ENCODE peak calls at places on chromosome 4, in seven cellular contexts. X is mammary epithelial cell, Z is adrenal gland, A is progenitor cell of endocrine pancreas, R is tibial artery, K is GM10248, C is left ventricle myocardium inferior. F is an unnamed sample.

GRCh38 chr4:73450398-73451004 is 14.5 kb downstream of the AFP start:
- DNase-seq in X (peak), Z (no peak), A (no peak), R (no peak), K (no peak), C (peak), F (peak)

GRCh38 chr4:41883988-41884737 is 51.1 kb upstream of the TMEM33 start:
- DNase-seq in X (no peak), Z (peak), A (no peak), R (no peak), K (no peak), C (no peak), F (no peak)

GRCh38 chr4:157217708-157218107 is 2.8 kb upstream of the GRIA2 start:
- DNase-seq in X (no peak), Z (no peak), A (no peak), R (no peak), K (no peak), C (no peak), F (no peak)

GRCh38 chr4:89800012-89800516 is 36.9 kb downstream of the SNCA start:
- DNase-seq in X (peak), Z (no peak), A (no peak), R (no peak), K (no peak), C (no peak), F (no peak)

GRCh38 chr4:48315728-48316630 is 25.4 kb upstream of the SLAIN2 start:
- DNase-seq in X (peak), Z (peak), A (no peak), R (no peak), K (peak), C (no peak), F (no peak)

GRCh38 chr4:114479595-114479994 is 119.0 kb upstream of the UGT8 start:
- DNase-seq in X (no peak), Z (no peak), A (no peak), R (no peak), K (no peak), C (no peak), F (no peak)

GRCh38 chr4:81528979-81529378 is 57.3 kb upstream of the RASGEF1B start:
- DNase-seq in X (no peak), Z (no peak), A (no peak), R (no peak), K (no peak), C (no peak), F (no peak)

GRCh38 chr4:75545526-75545925 is 10.3 kb upstream of the ODAPH start:
- DNase-seq in X (peak), Z (no peak), A (no peak), R (no peak), K (no peak), C (no peak), F (no peak)

GRCh38 chr4:123350191-123350544 is 46.4 kb upstream of the SPRY1 start:
- DNase-seq in X (peak), Z (no peak), A (no peak), R (no peak), K (no peak), C (no peak), F (peak)
- TF ChIP-seq CTCF in X (peak), Z (no peak), A (peak), R (no peak), K (no peak), C (no peak), F (no peak)

DNA sequence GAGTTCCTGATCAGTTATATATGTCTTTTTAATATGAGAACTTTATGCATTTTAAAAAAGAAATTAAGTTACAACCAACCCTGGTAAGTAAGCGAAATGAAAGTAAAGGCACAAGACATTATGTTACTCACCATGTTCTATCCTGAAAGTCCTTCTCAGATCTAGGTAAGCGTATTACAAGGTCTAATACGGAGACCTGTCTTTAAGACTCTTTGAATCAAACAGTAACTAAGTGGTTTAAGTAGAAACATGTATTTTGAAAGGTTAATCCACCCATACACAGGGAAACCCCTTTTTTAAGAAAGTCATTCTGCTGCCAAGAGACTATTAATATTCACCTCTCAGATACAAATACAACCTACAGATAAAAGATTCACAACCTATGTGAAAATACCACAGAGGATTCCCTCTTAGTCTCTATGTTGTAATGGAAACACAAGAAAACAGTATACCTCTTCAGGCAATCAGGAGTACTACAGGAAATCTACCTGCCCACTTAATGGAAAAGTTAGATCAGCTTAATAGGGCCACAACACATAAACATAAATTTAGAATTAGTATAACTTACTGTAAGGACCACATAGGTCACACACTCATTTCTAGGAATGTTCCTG is 63.2 kb upstream of the TNIP3 start:
- DNase-seq in X (no peak), Z (no peak), A (no peak), R (no peak), K (peak), C (no peak), F (no peak)
- TF ChIP-seq CTCF in X (peak), Z (no peak), A (peak), R (no peak), K (no peak), C (no peak), F (no peak)

GRCh38 chr4:58734030-58734673 is 1624.0 kb upstream of the IGFBP7 start:
- DNase-seq in X (no peak), Z (no peak), A (no peak), R (no peak), K (no peak), C (no peak), F (no peak)

DNA sequence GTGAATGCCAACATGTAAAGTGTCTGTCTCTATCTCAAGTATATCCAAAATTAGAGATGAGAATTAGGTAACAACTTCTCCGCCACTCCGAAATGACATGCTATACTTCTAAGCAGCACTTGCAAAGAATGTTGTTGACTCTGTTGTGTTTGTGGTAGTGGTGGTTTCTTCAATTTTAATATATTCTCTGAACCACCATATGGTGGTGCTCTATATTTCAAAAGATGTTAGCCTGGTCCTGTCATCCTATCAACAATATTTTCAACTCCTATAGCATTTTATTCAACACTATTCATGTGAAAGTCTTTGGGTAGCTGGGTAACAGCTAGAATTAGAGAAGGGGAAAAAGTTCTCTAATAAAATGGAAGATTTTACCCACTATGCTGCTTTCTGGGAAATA is 1622.8 kb upstream of the IGFBP7 start:
- DNase-seq in X (no peak), Z (no peak), A (no peak), R (no peak), K (no peak), C (no peak), F (no peak)
- TF ChIP-seq CTCF in X (peak), Z (no peak), A (peak), R (no peak), K (no peak), C (no peak), F (no peak)

GRCh38 chr4:138223191-138223910 is 18.8 kb downstream of the SLC7A11 start:
- DNase-seq in X (no peak), Z (no peak), A (no peak), R (no peak), K (no peak), C (no peak), F (no peak)

GRCh38 chr4:138224614-138225013 is 17.5 kb downstream of the SLC7A11 start:
- DNase-seq in X (no peak), Z (no peak), A (no peak), R (no peak), K (no peak), C (no peak), F (no peak)

GRCh38 chr4:138230048-138230447 is 12.1 kb downstream of the SLC7A11 start:
- DNase-seq in X (no peak), Z (no peak), A (no peak), R (no peak), K (no peak), C (no peak), F (no peak)

GRCh38 chr4:138225477-138225876 is 16.7 kb downstream of the SLC7A11 start:
- DNase-seq in X (no peak), Z (no peak), A (no peak), R (no peak), K (no peak), C (no peak), F (no peak)

GRCh38 chr4:138226351-138226750 is 15.8 kb downstream of the SLC7A11 start:
- DNase-seq in X (no peak), Z (no peak), A (no peak), R (no peak), K (no peak), C (no peak), F (no peak)
- TF ChIP-seq CTCF in X (no peak), Z (no peak), A (no peak), R (no peak), K (no peak), C (no peak), F (no peak)

GRCh38 chr4:7148337-7148736 is 44.0 kb upstream of the SORCS2 start:
- DNase-seq in X (no peak), Z (no peak), A (no peak), R (no peak), K (no peak), C (no peak), F (no peak)

GRCh38 chr4:7153711-7154110 is 38.6 kb upstream of the SORCS2 start:
- DNase-seq in X (no peak), Z (no peak), A (no peak), R (no peak), K (no peak), C (no peak), F (no peak)

GRCh38 chr4:7154351-7154981 is 37.9 kb upstream of the SORCS2 start:
- DNase-seq in X (no peak), Z (no peak), A (no peak), R (no peak), K (no peak), C (no peak), F (no peak)

GRCh38 chr4:7150083-7150635 is 42.2 kb upstream of the SORCS2 start:
- DNase-seq in X (no peak), Z (peak), A (no peak), R (no peak), K (no peak), C (no peak), F (no peak)

GRCh38 chr4:7151668-7152227 is 40.6 kb upstream of the SORCS2 start:
- DNase-seq in X (no peak), Z (no peak), A (no peak), R (no peak), K (no peak), C (no peak), F (no peak)
- TF ChIP-seq CTCF in X (peak), Z (peak), A (no peak), R (no peak), K (no peak), C (peak), F (no peak)

DNA sequence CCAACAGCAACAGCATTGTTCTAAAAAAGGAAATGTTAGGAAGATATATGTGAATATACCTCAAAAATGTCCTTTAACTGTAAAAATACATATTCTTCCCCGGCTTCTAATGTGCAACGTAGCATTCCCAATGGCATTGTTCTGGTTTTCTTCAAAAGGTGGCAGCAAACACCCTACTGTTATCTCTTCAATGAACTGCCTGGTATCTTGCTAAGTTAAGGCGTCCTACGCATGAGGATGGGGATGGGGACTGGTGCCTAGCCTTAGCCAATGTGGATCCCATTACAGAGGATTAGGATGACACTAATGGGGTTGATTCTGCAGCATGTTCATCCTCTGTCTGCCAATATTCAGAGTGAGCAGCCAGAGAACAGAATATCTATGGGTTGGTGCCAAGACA is 334.9 kb upstream of the ADGRL3 start:
- DNase-seq in X (peak), Z (no peak), A (no peak), R (no peak), K (no peak), C (no peak), F (no peak)
- TF ChIP-seq CTCF in X (peak), Z (no peak), A (peak), R (peak), K (no peak), C (peak), F (no peak)

DNA sequence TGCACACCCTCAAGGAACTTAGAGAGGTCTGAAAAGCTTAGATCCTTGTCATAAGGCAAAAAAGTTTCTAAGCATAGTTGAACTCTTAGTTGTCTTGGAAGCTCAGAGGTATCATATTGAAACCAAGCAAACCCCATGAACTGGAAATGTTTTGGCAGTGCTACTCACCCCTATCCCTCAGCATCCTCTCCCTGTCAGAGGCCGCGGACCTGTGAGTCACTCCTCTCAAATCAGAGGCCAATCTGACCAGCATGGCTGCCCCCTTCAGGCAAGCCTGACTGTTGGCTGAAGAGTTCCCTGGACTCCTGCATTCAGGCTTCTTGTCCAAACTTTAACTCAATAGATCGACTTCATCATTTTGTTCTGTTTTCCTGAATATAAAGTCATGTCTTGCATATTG is 69.4 kb downstream of the KCNIP4 start:
- DNase-seq in X (no peak), Z (no peak), A (no peak), R (no peak), K (no peak), C (no peak), F (no peak)
- TF ChIP-seq CTCF in X (peak), Z (no peak), A (no peak), R (no peak), K (no peak), C (no peak), F (no peak)

GRCh38 chr4:3747582-3747906 is 18.6 kb upstream of the ADRA2C start:
- DNase-seq in X (no peak), Z (peak), A (peak), R (no peak), K (no peak), C (no peak), F (no peak)
- TF ChIP-seq CTCF in X (no peak), Z (peak), A (peak), R (peak), K (peak), C (peak), F (peak)

F was measured in thyroid gland.